ENCODE peak calls at places on chromosome 9, in seven cellular contexts. Y, Z, F, T, L, N and M are unnamed samples.

GRCh38 chr9:137278061-137278912 is 761 bp downstream of the TOR4A start:
- DNase-seq in N (no peak), F (peak; percentile 74), Z (no peak), T (no peak), Y (no peak), L (no peak), M (no peak)

GRCh38 chr9:119318371-119318770 is 50.9 kb downstream of the BRINP1 start:
- DNase-seq in Z (no peak), N (no peak), Y (no peak), T (no peak), L (no peak), F (no peak), M (no peak)

GRCh38 chr9:70466976-70467551 is 52.6 kb upstream of the KLF9 start:
- DNase-seq in T (peak; percentile 99), Z (peak; percentile 87), N (no peak), F (no peak), Y (peak; percentile 41), L (no peak), M (no peak)

GRCh38 chr9:14692918-14693861 is at the start of gene ZDHHC21:
- DNase-seq in N (peak; percentile 9), T (peak; percentile 33), Y (peak; percentile 64), F (peak; percentile 82), Z (no peak), L (peak; percentile 21), M (peak; percentile 70)

GRCh38 chr9:89720721-89721660 is 116.2 kb downstream of the GADD45G start:
- DNase-seq in N (no peak), Y (no peak), L (no peak), T (no peak), Z (peak; percentile 13), F (no peak), M (no peak)

GRCh38 chr9:14193338-14193980 is 120.5 kb downstream of the NFIB start:
- DNase-seq in N (no peak), T (no peak), Y (no peak), Z (no peak), F (no peak), L (no peak), M (no peak)

GRCh38 chr9:80177949-80178480 is 606.2 kb downstream of the TLE4 start:
- DNase-seq in T (no peak), Z (no peak), N (no peak), F (no peak), L (no peak), Y (no peak), M (no peak)

GRCh38 chr9:95197692-95198271 is 119.7 kb downstream of the FANCC start:
- DNase-seq in Z (peak; percentile 52), L (no peak), N (no peak), F (no peak), T (peak; percentile 62), Y (no peak), M (no peak)

GRCh38 chr9:113677057-113677456 is 199.1 kb upstream of the ZNF618 start:
- DNase-seq in F (no peak), T (peak; percentile 49), Z (no peak), Y (no peak), N (no peak), L (no peak), M (no peak)

GRCh38 chr9:38395653-38396370 is 3.3 kb downstream of the ALDH1B1 start:
- DNase-seq in T (no peak), Y (no peak), Z (no peak), L (no peak), N (no peak), F (no peak), M (no peak)

GRCh38 chr9:20358201-20358600 is 264.1 kb downstream of the MLLT3 start:
- DNase-seq in N (no peak), T (peak; percentile 64), L (no peak), F (no peak), Z (no peak), Y (no peak), M (no peak)

GRCh38 chr9:98045234-98046160 is 11.0 kb upstream of the NANS start:
- DNase-seq in F (no peak), Z (no peak), N (no peak), L (no peak), Y (peak; percentile 20), T (peak; percentile 74), M (peak; percentile 53)

GRCh38 chr9:20512106-20512505 is 110.2 kb downstream of the MLLT3 start:
- DNase-seq in N (no peak), F (no peak), T (peak; percentile 46), L (no peak), Z (peak; percentile 17), Y (no peak), M (no peak)

GRCh38 chr9:129932303-129933151 is 97.3 kb downstream of the USP20 start:
- DNase-seq in T (peak; percentile 39), Y (no peak), F (no peak), Z (peak; percentile 4), N (no peak), L (no peak), M (peak; percentile 34)

GRCh38 chr9:21267141-21267540 is 27.3 kb upstream of the IFNA14 start:
- DNase-seq in T (no peak), Z (no peak), F (no peak), Y (no peak), N (no peak), L (no peak), M (no peak)

GRCh38 chr9:134566196-134566822 is 75.3 kb upstream of the COL5A1 start:
- DNase-seq in Z (no peak), N (no peak), T (no peak), L (no peak), Y (no peak), F (no peak), M (no peak)

GRCh38 chr9:104817437-104817836 is 53.5 kb downstream of the NIPSNAP3B start:
- DNase-seq in F (no peak), N (no peak), T (no peak), L (no peak), Y (no peak), Z (no peak), M (no peak)

GRCh38 chr9:14212116-14212515 is 101.8 kb downstream of the NFIB start:
- DNase-seq in N (no peak), Z (no peak), T (peak; percentile 78), F (no peak), L (no peak), Y (no peak), M (no peak)

GRCh38 chr9:84670106-84670800 is 724 bp downstream of the NTRK2 start:
- DNase-seq in L (no peak), N (no peak), F (peak; percentile 56), Z (no peak), Y (peak; percentile 6), T (no peak), M (no peak)

GRCh38 chr9:18393340-18394130 is 80.4 kb upstream of the ADAMTSL1 start:
- DNase-seq in L (no peak), F (peak; percentile 30), Z (peak; percentile 97), T (peak; percentile 99), N (no peak), Y (no peak), M (no peak)

GRCh38 chr9:19689324-19690087 is 99.3 kb downstream of the SLC24A2 start:
- DNase-seq in N (no peak), Y (no peak), F (no peak), L (no peak), Z (no peak), T (peak; percentile 34), M (no peak)

GRCh38 chr9:129138476-129139232 is 27.4 kb downstream of the PTPA start:
- DNase-seq in L (no peak), T (peak; percentile 78), Z (no peak), N (no peak), F (peak; percentile 84), Y (no peak), M (no peak)